ENCODE peak calls at places on chromosomes 5 and 9, in four cellular contexts. Z, F, L and U are unnamed samples.
A peak's percentile ranks its signal among the peaks of the same experiment; 100 is the strongest.

GRCh38 chr9:89635007-89635742 is 30.4 kb downstream of the GADD45G start:
- DNase-seq in L (no peak), F (no peak), Z (no peak), U (no peak)

GRCh38 chr5:151362970-151363369 is 15.6 kb upstream of the SLC36A2 start:
- DNase-seq in Z (no peak), F (no peak), L (no peak), U (no peak)

GRCh38 chr9:89770779-89771178 is 166.0 kb downstream of the GADD45G start:
- DNase-seq in L (no peak), F (no peak), Z (peak; percentile 24), U (no peak)

GRCh38 chr9:99889120-99889519 is 17.3 kb upstream of the STX17 start:
- DNase-seq in Z (no peak), L (no peak), F (no peak), U (no peak)

GRCh38 chr5:36722913-36723312 is 116.5 kb downstream of the SLC1A3 start:
- DNase-seq in Z (no peak), L (no peak), F (no peak), U (no peak)

GRCh38 chr5:146400206-146400605 is 46.9 kb upstream of the TCERG1 start:
- DNase-seq in F (no peak), Z (no peak), L (no peak), U (no peak)

GRCh38 chr5:115360036-115360685 is 63.7 kb upstream of the CCDC112 start:
- DNase-seq in Z (no peak), L (no peak), F (no peak), U (peak; percentile 39)

GRCh38 chr5:60779431-60779830 is 64.6 kb downstream of the ELOVL7 start:
- DNase-seq in F (no peak), L (no peak), Z (no peak), U (no peak)

GRCh38 chr9:121599186-121599871 is 52.1 kb upstream of the DAB2IP start:
- DNase-seq in L (peak; percentile 89), Z (peak; percentile 82), F (peak; percentile 78), U (peak; percentile 98)

GRCh38 chr5:61055434-61056006 is 106.7 kb downstream of the SMIM15 start:
- DNase-seq in Z (no peak), F (no peak), L (peak; percentile 57), U (peak; percentile 74)

GRCh38 chr5:14266686-14267085 is 123.5 kb downstream of the TRIO start:
- DNase-seq in F (no peak), L (no peak), Z (no peak), U (no peak)

DNA sequence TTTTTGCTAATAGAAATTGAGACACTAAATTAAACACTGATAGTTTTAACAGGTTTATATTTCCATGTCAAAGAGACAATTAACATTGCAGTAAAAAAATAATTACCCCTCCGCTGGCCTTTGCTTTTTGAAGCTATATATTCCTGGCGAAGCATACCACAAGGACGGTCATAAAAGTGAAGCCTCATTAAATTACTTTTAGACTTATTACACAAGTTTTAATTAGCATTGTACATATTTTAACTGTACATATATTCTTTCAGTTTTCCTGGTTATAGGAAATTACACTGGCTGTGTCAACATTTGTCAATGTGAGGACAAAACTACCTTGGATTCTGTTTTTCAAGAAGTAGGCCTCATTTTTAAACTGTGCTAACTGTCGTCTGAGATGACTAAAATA is 1.2 kb downstream of the CDKN2A start:
- DNase-seq in F (no peak), Z (no peak), L (no peak), U (no peak)
- H3K4me3 ChIP-seq in F (no peak overlapping the region), Z (no peak overlapping the region), L (no peak overlapping the region), U (no peak overlapping the region)

GRCh38 chr5:34511915-34512314 is 144.2 kb upstream of the RAI14 start:
- DNase-seq in L (no peak), Z (peak; percentile 41), F (peak; percentile 29), U (peak; percentile 30)

GRCh38 chr5:34511481-34511880 is 144.6 kb upstream of the RAI14 start:
- DNase-seq in F (no peak), Z (no peak), L (no peak), U (no peak)

GRCh38 chr5:34509392-34509791 is 146.7 kb upstream of the RAI14 start:
- DNase-seq in L (no peak), F (no peak), Z (no peak), U (no peak)

GRCh38 chr5:34510002-34510401 is 146.1 kb upstream of the RAI14 start:
- DNase-seq in Z (no peak), L (no peak), F (no peak), U (no peak)

DNA sequence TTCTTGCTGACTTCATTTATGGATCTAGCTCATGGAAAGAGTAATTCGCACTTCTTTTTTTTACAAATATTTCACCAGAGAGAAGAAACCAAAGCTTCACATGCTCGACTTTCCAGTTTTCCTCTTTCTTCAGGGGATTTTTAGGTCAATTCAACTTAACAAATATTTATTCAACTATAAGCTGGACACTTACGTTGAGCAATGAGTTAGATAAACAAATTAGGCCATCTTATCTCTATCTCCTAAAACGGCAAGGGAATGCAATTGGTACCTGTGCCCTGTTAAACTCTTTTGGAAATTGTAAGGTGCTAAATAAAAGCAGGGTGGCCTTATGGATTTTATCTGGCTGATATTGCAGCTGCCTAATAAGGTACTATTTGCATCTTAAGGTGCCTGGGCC is 145.1 kb upstream of the RAI14 start:
- DNase-seq in F (no peak), Z (no peak), L (no peak), U (no peak)
- H3K27ac ChIP-seq in F (no peak overlapping the region), Z (no peak overlapping the region), L (peak overlapping the region; percentile 46), U (no peak overlapping the region)

GRCh38 chr5:149338364-149338763 is 6.9 kb upstream of the GRPEL2 start:
- DNase-seq in L (no peak), F (no peak), Z (no peak), U (no peak)
- H3K4me3 ChIP-seq in L (no peak overlapping the region), F (no peak overlapping the region), Z (no peak overlapping the region), U (no peak overlapping the region)

GRCh38 chr5:180439911-180440769 is 54.0 kb upstream of the CNOT6 start:
- DNase-seq in F (no peak), Z (no peak), L (no peak), U (no peak)

GRCh38 chr5:180438785-180439780 is 55.1 kb upstream of the CNOT6 start:
- DNase-seq in F (no peak), L (no peak), Z (no peak), U (no peak)

GRCh38 chr5:180436936-180437335 is 57.2 kb upstream of the CNOT6 start:
- DNase-seq in Z (no peak), L (no peak), F (no peak), U (no peak)

GRCh38 chr5:180437336-180437735 is 56.8 kb upstream of the CNOT6 start:
- DNase-seq in F (no peak), L (no peak), Z (no peak), U (no peak)

DNA sequence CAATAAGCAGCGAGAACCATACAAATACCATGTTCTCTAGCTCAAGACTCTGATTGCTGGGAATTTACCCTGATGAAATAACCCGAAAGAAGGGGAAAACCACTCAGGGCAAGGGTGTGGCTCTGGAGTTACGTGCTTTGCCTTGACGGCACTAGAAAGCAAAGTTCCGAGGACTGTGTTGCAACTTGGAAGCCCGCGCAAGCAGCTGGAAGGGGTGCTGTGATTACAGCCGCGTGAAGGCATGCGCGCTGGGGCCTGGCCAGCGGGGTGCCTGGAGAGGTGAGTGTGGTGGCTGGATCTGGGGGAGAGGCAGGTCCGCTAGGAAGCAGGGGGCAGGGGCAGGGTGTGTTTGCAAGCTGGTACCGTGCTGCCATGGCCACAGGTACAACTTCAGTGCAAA is 52.6 kb upstream of the CNOT6 start:
- DNase-seq in F (no peak), L (no peak), Z (no peak), U (peak; percentile 71)
- H3K27ac ChIP-seq in F (no peak overlapping the region), L (no peak overlapping the region), Z (no peak overlapping the region), U (no peak overlapping the region)

DNA sequence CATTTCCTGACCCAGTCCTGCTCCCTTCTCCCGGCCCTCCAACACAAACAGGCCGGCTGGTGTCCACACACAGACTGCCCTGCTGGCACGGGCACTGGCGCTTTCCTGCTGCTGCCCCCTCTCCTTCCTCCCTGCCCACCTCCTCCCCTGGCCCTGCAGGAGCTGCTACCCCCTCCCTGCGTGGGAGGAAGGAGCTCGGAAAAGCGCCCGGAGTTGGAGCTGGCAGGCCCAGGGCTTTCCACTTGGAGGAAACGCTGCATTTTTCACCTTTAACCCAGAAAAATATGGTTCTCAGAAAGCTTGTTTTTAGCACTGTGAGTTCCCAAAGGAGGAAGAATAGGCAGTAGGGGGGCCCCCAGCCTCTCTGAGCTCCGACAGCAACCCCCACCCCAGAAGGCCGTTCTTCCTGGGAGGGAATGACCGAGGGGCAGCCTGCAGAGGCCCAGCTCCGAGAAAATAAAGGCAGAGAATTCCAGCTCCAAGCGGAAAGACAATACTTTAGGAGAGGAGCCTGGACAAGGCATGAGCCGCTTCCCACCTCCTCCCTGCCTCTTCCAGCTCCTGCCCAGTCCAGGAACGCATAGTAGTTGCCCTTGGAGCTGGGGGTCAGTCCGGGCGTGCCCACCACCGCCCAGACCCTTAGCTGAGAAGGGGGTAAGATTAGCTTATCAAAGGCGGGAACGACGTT is 88.9 kb downstream of the LIFR start:
- DNase-seq in F (no peak), L (no peak), Z (peak; percentile 64), U (peak; percentile 90)
- H3K4me3 ChIP-seq in F (no peak overlapping the region), L (no peak overlapping the region), Z (no peak overlapping the region), U (no peak overlapping the region)

GRCh38 chr9:128550226-128550625 is 2.2 kb upstream of the SPTAN1 start:
- DNase-seq in L (no peak), F (no peak), Z (no peak), U (no peak)
- H3K27ac ChIP-seq in L (peak overlapping the region; percentile 69), F (no peak overlapping the region), Z (peak overlapping the region; percentile 99), U (peak overlapping the region; percentile 70)

GRCh38 chr5:80956272-80956671 is 3.9 kb upstream of the RASGRF2 start:
- DNase-seq in Z (no peak), F (no peak), L (no peak), U (no peak)
- H3K4me3 ChIP-seq in Z (peak overlapping the region; percentile 18), F (no peak overlapping the region), L (no peak overlapping the region), U (no peak overlapping the region)

GRCh38 chr9:131739192-131739961 is 499 bp downstream of the RAPGEF1 start:
- DNase-seq in L (peak; percentile 63), Z (peak; percentile 57), F (peak; percentile 49), U (peak; percentile 52)
- H3K27ac ChIP-seq in L (peak overlapping the region; percentile 94), Z (peak overlapping the region; percentile 90), F (peak overlapping the region; percentile 86), U (peak overlapping the region; percentile 43)

GRCh38 chr5:91469517-91470165 is 86.5 kb upstream of the ARRDC3 start:
- DNase-seq in F (peak; percentile 22), L (peak; percentile 16), Z (no peak), U (no peak)
- H3K4me3 ChIP-seq in F (no peak overlapping the region), L (no peak overlapping the region), Z (no peak overlapping the region), U (no peak overlapping the region)

DNA sequence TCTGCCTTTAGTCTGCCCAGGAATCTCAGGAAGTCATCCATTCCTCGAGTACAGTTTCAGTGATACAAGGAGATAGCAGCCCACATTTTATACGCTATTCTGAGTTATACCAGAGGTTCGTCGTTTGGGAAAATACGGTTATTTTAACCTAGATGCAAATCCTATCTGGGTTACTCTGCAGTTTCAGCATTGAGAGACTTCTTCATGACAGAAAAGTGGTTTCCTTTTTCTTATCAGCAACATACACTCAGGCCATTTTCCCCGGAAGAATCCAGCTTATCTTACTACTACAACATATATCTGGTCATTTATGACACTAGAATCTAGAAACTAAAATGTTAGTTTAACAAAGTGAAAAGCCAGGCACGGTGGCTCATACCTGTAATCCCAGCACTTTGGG is 83.4 kb upstream of the IQGAP2 start:
- DNase-seq in F (no peak), L (no peak), Z (no peak), U (no peak)
- H3K27ac ChIP-seq in F (no peak overlapping the region), L (no peak overlapping the region), Z (no peak overlapping the region), U (no peak overlapping the region)